ENCODE peak calls at places on chromosome 1, in nine cellular contexts. T is hippocampal formation; H is HFF-Myc; O is OCI-LY7; F is stimulated activated naive CD4-positive, alpha-beta T cell; V is Caki2; N is ACHN; B is posterior vena cava; J is esophagus squamous epithelium. P is an unnamed sample.

GRCh38 chr1:23100074-23100748 is 68.4 kb downstream of the LUZP1 start:
- DNase-seq in T (no peak), H (peak; percentile 65), O (no peak), F (no peak), V (peak; percentile 64), N (peak; percentile 68), B (no peak), J (no peak), P (no peak)

GRCh38 chr1:20573987-20574386 is 14.9 kb upstream of the CDA start:
- DNase-seq in T (no peak), H (no peak), O (no peak), F (no peak), V (no peak), N (no peak), B (no peak), J (no peak), P (no peak)

GRCh38 chr1:178533547-178533946 is 20.6 kb downstream of the TEX35 start:
- DNase-seq in T (no peak), H (no peak), O (no peak), F (no peak), V (no peak), N (no peak), B (no peak), J (no peak), P (no peak)

GRCh38 chr1:17802164-17802563 is 47.0 kb downstream of the ACTL8 start:
- DNase-seq in T (no peak), H (no peak), O (no peak), F (no peak), V (no peak), N (no peak), B (peak; percentile 47), J (no peak), P (no peak)

GRCh38 chr1:92484472-92485373 is 2.0 kb downstream of the GFI1 start:
- DNase-seq in T (no peak), H (no peak), O (peak; percentile 24), F (peak; percentile 55), V (no peak), N (no peak), B (peak; percentile 84), J (no peak), P (no peak)

GRCh38 chr1:94276900-94277581 is 39.7 kb upstream of the ARHGAP29 start:
- DNase-seq in T (no peak), H (no peak), O (no peak), F (no peak), V (no peak), N (no peak), B (no peak), J (no peak), P (no peak)

GRCh38 chr1:3942416-3943122 is 42.5 kb upstream of the C1orf174 start:
- DNase-seq in T (no peak), H (no peak), O (no peak), F (no peak), V (no peak), N (no peak), B (no peak), J (no peak), P (no peak)

GRCh38 chr1:79006564-79006963 is at the start of gene ADGRL4:
- DNase-seq in T (no peak), H (no peak), O (no peak), F (no peak), V (no peak), N (no peak), B (peak; percentile 85), J (no peak), P (no peak)

GRCh38 chr1:160665330-160666078 is 18.7 kb upstream of the SLAMF1 start:
- DNase-seq in T (no peak), H (no peak), O (peak; percentile 25), F (no peak), V (no peak), N (no peak), B (peak; percentile 88), J (no peak), P (no peak)

P was measured in globus pallidus.